ENCODE peak calls at places on chromosome 18, in ten cellular contexts. One of them, this sample, is unnamed.

GRCh38 chr18:49178736-49179135 is 228.0 kb upstream of the SMAD7 start:
- DNase-seq in MV-4-11: no peak
- DNase-seq in Calu3: peak
- DNase-seq in bronchial epithelial cell: peak
- DNase-seq in iris pigment epithelial cell: peak
- DNase-seq in NCI-H2081: no peak
- DNase-seq in mesenteric fat pad: no peak
- DNase-seq in Caki2: peak
- DNase-seq in GM19239: no peak
- DNase-seq in naive B cell: no peak
- DNase-seq in this sample: peak

GRCh38 chr18:69400976-69401474 is 337 bp downstream of the DOK6 start:
- DNase-seq in MV-4-11: no peak
- DNase-seq in Calu3: no peak
- DNase-seq in bronchial epithelial cell: no peak
- DNase-seq in iris pigment epithelial cell: peak
- DNase-seq in NCI-H2081: peak
- DNase-seq in mesenteric fat pad: no peak
- DNase-seq in Caki2: no peak
- DNase-seq in GM19239: peak
- DNase-seq in naive B cell: no peak
- DNase-seq in this sample: no peak

GRCh38 chr18:39519741-39520140 is 1954.1 kb upstream of the CELF4 start:
- DNase-seq in MV-4-11: no peak
- DNase-seq in Calu3: no peak
- DNase-seq in bronchial epithelial cell: no peak
- DNase-seq in iris pigment epithelial cell: no peak
- DNase-seq in NCI-H2081: no peak
- DNase-seq in mesenteric fat pad: no peak
- DNase-seq in Caki2: no peak
- DNase-seq in GM19239: no peak
- DNase-seq in naive B cell: no peak
- DNase-seq in this sample: peak

GRCh38 chr18:3283908-3284307 is 22.0 kb downstream of the MYL12B start:
- DNase-seq in MV-4-11: no peak
- DNase-seq in Calu3: no peak
- DNase-seq in bronchial epithelial cell: no peak
- DNase-seq in iris pigment epithelial cell: no peak
- DNase-seq in NCI-H2081: no peak
- DNase-seq in mesenteric fat pad: no peak
- DNase-seq in Caki2: no peak
- DNase-seq in GM19239: no peak
- DNase-seq in naive B cell: no peak
- DNase-seq in this sample: no peak

GRCh38 chr18:31661965-31662364 is 22.4 kb downstream of the B4GALT6 start:
- DNase-seq in MV-4-11: no peak
- DNase-seq in Calu3: no peak
- DNase-seq in bronchial epithelial cell: peak
- DNase-seq in iris pigment epithelial cell: peak
- DNase-seq in NCI-H2081: no peak
- DNase-seq in mesenteric fat pad: no peak
- DNase-seq in Caki2: no peak
- DNase-seq in GM19239: no peak
- DNase-seq in naive B cell: no peak
- DNase-seq in this sample: no peak

GRCh38 chr18:79963658-79964329 is 649 bp upstream of the HSBP1L1 start:
- DNase-seq in MV-4-11: no peak
- DNase-seq in Calu3: no peak
- DNase-seq in bronchial epithelial cell: no peak
- DNase-seq in iris pigment epithelial cell: no peak
- DNase-seq in NCI-H2081: no peak
- DNase-seq in mesenteric fat pad: no peak
- DNase-seq in Caki2: no peak
- DNase-seq in GM19239: no peak
- DNase-seq in naive B cell: no peak
- DNase-seq in this sample: no peak

GRCh38 chr18:74499633-74500032 is 3.5 kb downstream of the CNDP2 start:
- DNase-seq in MV-4-11: peak
- DNase-seq in Calu3: peak
- DNase-seq in bronchial epithelial cell: peak
- DNase-seq in iris pigment epithelial cell: no peak
- DNase-seq in NCI-H2081: no peak
- DNase-seq in mesenteric fat pad: no peak
- DNase-seq in Caki2: peak
- DNase-seq in GM19239: peak
- DNase-seq in naive B cell: no peak
- DNase-seq in this sample: no peak

GRCh38 chr18:13241083-13241892 is 22.7 kb downstream of the LDLRAD4 start:
- DNase-seq in MV-4-11: no peak
- DNase-seq in Calu3: no peak
- DNase-seq in bronchial epithelial cell: no peak
- DNase-seq in iris pigment epithelial cell: no peak
- DNase-seq in NCI-H2081: no peak
- DNase-seq in mesenteric fat pad: peak
- DNase-seq in Caki2: no peak
- DNase-seq in GM19239: no peak
- DNase-seq in naive B cell: no peak
- DNase-seq in this sample: no peak

GRCh38 chr18:26215247-26215970 is 10.8 kb upstream of the TAF4B start:
- DNase-seq in MV-4-11: peak
- DNase-seq in Calu3: no peak
- DNase-seq in bronchial epithelial cell: no peak
- DNase-seq in iris pigment epithelial cell: no peak
- DNase-seq in NCI-H2081: no peak
- DNase-seq in mesenteric fat pad: no peak
- DNase-seq in Caki2: no peak
- DNase-seq in GM19239: peak
- DNase-seq in naive B cell: peak
- DNase-seq in this sample: no peak

GRCh38 chr18:47809420-47809819 is 121.0 kb downstream of the SMAD2 start:
- DNase-seq in MV-4-11: no peak
- DNase-seq in Calu3: no peak
- DNase-seq in bronchial epithelial cell: no peak
- DNase-seq in iris pigment epithelial cell: peak
- DNase-seq in NCI-H2081: no peak
- DNase-seq in mesenteric fat pad: no peak
- DNase-seq in Caki2: no peak
- DNase-seq in GM19239: no peak
- DNase-seq in naive B cell: no peak
- DNase-seq in this sample: no peak

GRCh38 chr18:62713651-62714247 is 1.6 kb upstream of the PHLPP1 start:
- DNase-seq in MV-4-11: peak
- DNase-seq in Calu3: no peak
- DNase-seq in bronchial epithelial cell: no peak
- DNase-seq in iris pigment epithelial cell: no peak
- DNase-seq in NCI-H2081: no peak
- DNase-seq in mesenteric fat pad: no peak
- DNase-seq in Caki2: no peak
- DNase-seq in GM19239: no peak
- DNase-seq in naive B cell: no peak
- DNase-seq in this sample: no peak

GRCh38 chr18:70454705-70455322 is 166.0 kb downstream of the SOCS6 start:
- DNase-seq in MV-4-11: peak
- DNase-seq in Calu3: peak
- DNase-seq in bronchial epithelial cell: peak
- DNase-seq in iris pigment epithelial cell: peak
- DNase-seq in NCI-H2081: peak
- DNase-seq in mesenteric fat pad: no peak
- DNase-seq in Caki2: peak
- DNase-seq in GM19239: peak
- DNase-seq in naive B cell: no peak
- DNase-seq in this sample: peak

GRCh38 chr18:51399491-51400122 is 202.1 kb upstream of the MEX3C start:
- DNase-seq in MV-4-11: peak
- DNase-seq in Calu3: no peak
- DNase-seq in bronchial epithelial cell: no peak
- DNase-seq in iris pigment epithelial cell: no peak
- DNase-seq in NCI-H2081: no peak
- DNase-seq in mesenteric fat pad: no peak
- DNase-seq in Caki2: no peak
- DNase-seq in GM19239: no peak
- DNase-seq in naive B cell: no peak
- DNase-seq in this sample: no peak

GRCh38 chr18:44149706-44150105 is 531.0 kb upstream of the SETBP1 start:
- DNase-seq in MV-4-11: no peak
- DNase-seq in Calu3: peak
- DNase-seq in bronchial epithelial cell: peak
- DNase-seq in iris pigment epithelial cell: peak
- DNase-seq in NCI-H2081: no peak
- DNase-seq in mesenteric fat pad: no peak
- DNase-seq in Caki2: peak
- DNase-seq in GM19239: no peak
- DNase-seq in naive B cell: no peak
- DNase-seq in this sample: no peak

GRCh38 chr18:10912790-10913560 is 236.4 kb downstream of the PIEZO2 start:
- DNase-seq in MV-4-11: no peak
- DNase-seq in Calu3: peak
- DNase-seq in bronchial epithelial cell: no peak
- DNase-seq in iris pigment epithelial cell: peak
- DNase-seq in NCI-H2081: no peak
- DNase-seq in mesenteric fat pad: no peak
- DNase-seq in Caki2: peak
- DNase-seq in GM19239: no peak
- DNase-seq in naive B cell: no peak
- DNase-seq in this sample: no peak

GRCh38 chr18:6951336-6952090 is 166.1 kb downstream of the LAMA1 start:
- DNase-seq in MV-4-11: no peak
- DNase-seq in Calu3: no peak
- DNase-seq in bronchial epithelial cell: no peak
- DNase-seq in iris pigment epithelial cell: no peak
- DNase-seq in NCI-H2081: no peak
- DNase-seq in mesenteric fat pad: no peak
- DNase-seq in Caki2: no peak
- DNase-seq in GM19239: no peak
- DNase-seq in naive B cell: no peak
- DNase-seq in this sample: no peak

GRCh38 chr18:30280861-30281470 is 761.6 kb downstream of the DSC3 start:
- DNase-seq in MV-4-11: peak
- DNase-seq in Calu3: peak
- DNase-seq in bronchial epithelial cell: peak
- DNase-seq in iris pigment epithelial cell: peak
- DNase-seq in NCI-H2081: peak
- DNase-seq in mesenteric fat pad: no peak
- DNase-seq in Caki2: peak
- DNase-seq in GM19239: no peak
- DNase-seq in naive B cell: no peak
- DNase-seq in this sample: peak

GRCh38 chr18:41906528-41907256 is 48.3 kb upstream of the PIK3C3 start:
- DNase-seq in MV-4-11: peak
- DNase-seq in Calu3: no peak
- DNase-seq in bronchial epithelial cell: peak
- DNase-seq in iris pigment epithelial cell: peak
- DNase-seq in NCI-H2081: peak
- DNase-seq in mesenteric fat pad: no peak
- DNase-seq in Caki2: peak
- DNase-seq in GM19239: peak
- DNase-seq in naive B cell: peak
- DNase-seq in this sample: peak

GRCh38 chr18:53305471-53305870 is 919.0 kb downstream of the MBD2 start:
- DNase-seq in MV-4-11: no peak
- DNase-seq in Calu3: no peak
- DNase-seq in bronchial epithelial cell: no peak
- DNase-seq in iris pigment epithelial cell: no peak
- DNase-seq in NCI-H2081: no peak
- DNase-seq in mesenteric fat pad: no peak
- DNase-seq in Caki2: no peak
- DNase-seq in GM19239: no peak
- DNase-seq in naive B cell: no peak
- DNase-seq in this sample: no peak

GRCh38 chr18:7467708-7468466 is 99.2 kb upstream of the PTPRM start:
- DNase-seq in MV-4-11: no peak
- DNase-seq in Calu3: no peak
- DNase-seq in bronchial epithelial cell: peak
- DNase-seq in iris pigment epithelial cell: peak
- DNase-seq in NCI-H2081: no peak
- DNase-seq in mesenteric fat pad: no peak
- DNase-seq in Caki2: peak
- DNase-seq in GM19239: no peak
- DNase-seq in naive B cell: no peak
- DNase-seq in this sample: peak

GRCh38 chr18:4130734-4131719 is 324.1 kb downstream of the DLGAP1 start:
- DNase-seq in MV-4-11: no peak
- DNase-seq in Calu3: peak
- DNase-seq in bronchial epithelial cell: no peak
- DNase-seq in iris pigment epithelial cell: no peak
- DNase-seq in NCI-H2081: no peak
- DNase-seq in mesenteric fat pad: no peak
- DNase-seq in Caki2: no peak
- DNase-seq in GM19239: no peak
- DNase-seq in naive B cell: no peak
- DNase-seq in this sample: peak

GRCh38 chr18:43277164-43277600 is at the start of gene SYT4:
- DNase-seq in MV-4-11: no peak
- DNase-seq in Calu3: peak
- DNase-seq in bronchial epithelial cell: peak
- DNase-seq in iris pigment epithelial cell: peak
- DNase-seq in NCI-H2081: peak
- DNase-seq in mesenteric fat pad: peak
- DNase-seq in Caki2: peak
- DNase-seq in GM19239: no peak
- DNase-seq in naive B cell: no peak
- DNase-seq in this sample: peak

GRCh38 chr18:51890762-51891161 is 449.2 kb upstream of the DCC start:
- DNase-seq in MV-4-11: no peak
- DNase-seq in Calu3: peak
- DNase-seq in bronchial epithelial cell: peak
- DNase-seq in iris pigment epithelial cell: peak
- DNase-seq in NCI-H2081: peak
- DNase-seq in mesenteric fat pad: no peak
- DNase-seq in Caki2: peak
- DNase-seq in GM19239: no peak
- DNase-seq in naive B cell: no peak
- DNase-seq in this sample: peak

GRCh38 chr18:75003764-75004690 is 204.9 kb downstream of the PTGR3 start:
- DNase-seq in MV-4-11: no peak
- DNase-seq in Calu3: no peak
- DNase-seq in bronchial epithelial cell: no peak
- DNase-seq in iris pigment epithelial cell: no peak
- DNase-seq in NCI-H2081: no peak
- DNase-seq in mesenteric fat pad: no peak
- DNase-seq in Caki2: no peak
- DNase-seq in GM19239: no peak
- DNase-seq in naive B cell: no peak
- DNase-seq in this sample: no peak

GRCh38 chr18:53457068-53457467 is 767.4 kb downstream of the MBD2 start:
- DNase-seq in MV-4-11: no peak
- DNase-seq in Calu3: no peak
- DNase-seq in bronchial epithelial cell: no peak
- DNase-seq in iris pigment epithelial cell: no peak
- DNase-seq in NCI-H2081: no peak
- DNase-seq in mesenteric fat pad: no peak
- DNase-seq in Caki2: no peak
- DNase-seq in GM19239: no peak
- DNase-seq in naive B cell: no peak
- DNase-seq in this sample: no peak

GRCh38 chr18:68696937-68697336 is 18.0 kb downstream of the TMX3 start:
- DNase-seq in MV-4-11: no peak
- DNase-seq in Calu3: no peak
- DNase-seq in bronchial epithelial cell: no peak
- DNase-seq in iris pigment epithelial cell: no peak
- DNase-seq in NCI-H2081: no peak
- DNase-seq in mesenteric fat pad: no peak
- DNase-seq in Caki2: no peak
- DNase-seq in GM19239: no peak
- DNase-seq in naive B cell: no peak
- DNase-seq in this sample: no peak

GRCh38 chr18:42351455-42351854 is 396.4 kb downstream of the PIK3C3 start:
- DNase-seq in MV-4-11: no peak
- DNase-seq in Calu3: no peak
- DNase-seq in bronchial epithelial cell: no peak
- DNase-seq in iris pigment epithelial cell: no peak
- DNase-seq in NCI-H2081: no peak
- DNase-seq in mesenteric fat pad: no peak
- DNase-seq in Caki2: no peak
- DNase-seq in GM19239: no peak
- DNase-seq in naive B cell: no peak
- DNase-seq in this sample: no peak

This sample was measured in SW480.